ENCODE peak calls at places on chromosomes 7 and 10, in eight cellular contexts. Q is cardiac fibroblast; Y is stimulated activated CD4-positive, alpha-beta T cell treated with anti-CD3 and anti-CD28 coated beads, Interleukin-1b, Interleukin-23, amount 100 ng/mL, for 48 hours; I is lower leg skin; E is NCI-H2081; K is T-helper 2 cell; S is NCI-H524 treated with DMSO at 0.1 percent for 48 hours; N is H54. X is an unnamed sample.

GRCh38 chr7:25947669-25948516 is 204.1 kb upstream of the NFE2L3 start:
- DNase-seq in K (no peak), I (no peak), E (no peak), N (no peak), Q (no peak), Y (no peak), S (no peak), X (no peak)

GRCh38 chr7:76231583-76231982 is 29.9 kb downstream of the SRRM3 start:
- DNase-seq in Q (no peak), N (no peak), K (no peak), S (no peak), E (no peak), I (no peak), Y (no peak), X (no peak)

GRCh38 chr7:134432296-134433152 is 26.4 kb downstream of the AKR1B1 start:
- DNase-seq in K (peak), I (peak), Q (peak), Y (peak), S (peak), N (peak), E (peak), X (peak)

GRCh38 chr7:94823952-94824351 is 83.4 kb upstream of the PPP1R9A start:
- DNase-seq in N (no peak), Y (no peak), I (no peak), E (no peak), S (no peak), Q (peak), K (no peak), X (no peak)

GRCh38 chr10:116110736-116111135 is 162.3 kb downstream of the GFRA1 start:
- DNase-seq in Y (no peak), E (no peak), Q (no peak), N (no peak), S (no peak), I (peak), K (no peak), X (no peak)

GRCh38 chr10:44437837-44438752 is 53.2 kb upstream of the CXCL12 start:
- DNase-seq in N (no peak), Y (no peak), I (peak), Q (no peak), S (no peak), E (no peak), K (no peak), X (no peak)

GRCh38 chr7:73706122-73707044 is 13.1 kb downstream of the STX1A start:
- DNase-seq in Q (peak), N (peak), Y (peak), I (no peak), K (no peak), S (no peak), E (peak), X (no peak)

GRCh38 chr10:46026106-46026505 is 4.3 kb downstream of the NCOA4 start:
- DNase-seq in Y (no peak), S (no peak), K (no peak), I (no peak), E (no peak), Q (no peak), N (no peak), X (no peak)

GRCh38 chr7:20219062-20219445 is 1.9 kb upstream of the MACC1 start:
- DNase-seq in Q (no peak), S (no peak), Y (no peak), K (no peak), E (peak), N (no peak), I (no peak), X (no peak)

GRCh38 chr10:131310054-131310903 is 1.2 kb downstream of the TCERG1L start:
- DNase-seq in E (peak), S (no peak), N (no peak), Y (no peak), Q (peak), K (no peak), I (no peak), X (peak)

X was measured in cardiac muscle cell.